ENCODE peak calls at places on chromosomes 13 and 19, in four cellular contexts. K is thyroid gland, G is hypothalamus, D is NCI-H446 treated with DMSO at 0.1 percent for 48 hours. L is an unnamed sample.
A peak's percentile ranks its signal among the peaks of the same experiment; 100 is the strongest.

GRCh38 chr13:47175172-47175806 is 278.4 kb upstream of the HTR2A start:
- DNase-seq in K (no peak), G (no peak), D (no peak), L (no peak)

GRCh38 chr13:109135018-109135417 is 505.6 kb downstream of the MYO16 start:
- DNase-seq in D (no peak), G (no peak), K (no peak), L (no peak)

GRCh38 chr19:46229442-46229841 is at the start of gene IGFL1:
- DNase-seq in D (no peak), K (no peak), G (no peak), L (no peak)

GRCh38 chr19:28864577-28865042 is 348.3 kb downstream of the UQCRFS1 start:
- DNase-seq in D (no peak), G (no peak), K (peak; percentile 84), L (no peak)

GRCh38 chr19:52507266-52507665 is 20.2 kb upstream of the ZNF808 start:
- DNase-seq in G (no peak), D (no peak), K (peak; percentile 85), L (no peak)

GRCh38 chr13:48334534-48335127 is 31.1 kb downstream of the RB1 start:
- DNase-seq in D (no peak), G (no peak), K (no peak), L (no peak)

GRCh38 chr13:76965759-76966421 is 17.6 kb downstream of the ACOD1 start:
- DNase-seq in G (no peak), K (peak; percentile 68), D (no peak), L (peak; percentile 80)

GRCh38 chr13:21069561-21070004 is 8.2 kb upstream of the LATS2 start:
- DNase-seq in D (no peak), G (no peak), K (no peak), L (peak; percentile 91)

GRCh38 chr13:40187836-40188591 is 478.4 kb downstream of the FOXO1 start:
- DNase-seq in G (no peak), K (no peak), D (no peak), L (no peak)

GRCh38 chr19:5026706-5027273 is 57.9 kb downstream of the KDM4B start:
- DNase-seq in G (no peak), D (no peak), K (no peak), L (no peak)

GRCh38 chr13:111344471-111345191 is 24.2 kb downstream of the TEX29 start:
- DNase-seq in D (no peak), K (peak; percentile 92), G (no peak), L (no peak)

GRCh38 chr13:109627649-109628048 is 158.7 kb downstream of the IRS2 start:
- DNase-seq in G (no peak), D (no peak), K (no peak), L (no peak)

GRCh38 chr13:98954313-98954712 is 23.6 kb downstream of the DOCK9 start:
- DNase-seq in K (no peak), D (no peak), G (no peak), L (no peak)

GRCh38 chr19:51110666-51110971 is 2.4 kb upstream of the CTU1 start:
- DNase-seq in G (no peak), K (no peak), D (no peak), L (no peak)

GRCh38 chr19:15138427-15138826 is 31.2 kb downstream of the SYDE1 start:
- DNase-seq in K (no peak), D (no peak), G (no peak), L (no peak)

GRCh38 chr13:66344770-66345367 is 885.3 kb downstream of the PCDH9 start:
- DNase-seq in K (no peak), G (no peak), D (no peak), L (no peak)

GRCh38 chr13:49791753-49792549 is 531 bp downstream of the KPNA3 start:
- DNase-seq in K (peak; percentile 63), G (no peak), D (no peak), L (no peak)

GRCh38 chr19:16037424-16038195 is 38.7 kb upstream of the TPM4 start:
- DNase-seq in G (no peak), D (no peak), K (no peak), L (no peak)

GRCh38 chr13:52845766-52846566 is 2.5 kb downstream of the PCDH8 start:
- DNase-seq in G (no peak), K (peak; percentile 61), D (no peak), L (no peak)

GRCh38 chr13:114259974-114260373 is 21.4 kb upstream of the UPF3A start:
- DNase-seq in K (no peak), G (no peak), D (no peak), L (no peak)

GRCh38 chr19:12289790-12290065 is 5.0 kb downstream of the ZNF44 start:
- DNase-seq in G (no peak), K (no peak), D (no peak), L (no peak)

GRCh38 chr13:56201834-56202233 is 938.9 kb upstream of the PRR20A start:
- DNase-seq in K (no peak), G (no peak), D (no peak), L (no peak)

GRCh38 chr19:53808710-53809125 is 15.4 kb downstream of the NLRP12 start:
- DNase-seq in D (no peak), G (no peak), K (no peak), L (no peak)

GRCh38 chr19:33344210-33344609 is 29.3 kb upstream of the CEBPG start:
- DNase-seq in G (no peak), D (no peak), K (no peak), L (no peak)

GRCh38 chr19:35195822-35196221 is 32.7 kb downstream of the FAM187B start:
- DNase-seq in G (no peak), K (no peak), D (no peak), L (no peak)

GRCh38 chr13:102825921-102826706 is 19.7 kb upstream of the ERCC5 start:
- DNase-seq in K (no peak), G (no peak), D (no peak), L (peak; percentile 40)

L was measured in SK-N-MC.